ENCODE peak calls at places on chromosomes 11 and 22, in eight cellular contexts. A, S, Q, D, X, H, L and T are unnamed samples.

GRCh38 chr22:36443198-36443770 is 38.2 kb downstream of the TXN2 start:
- DNase-seq in S (no peak), L (no peak), H (no peak), D (no peak), X (no peak), A (no peak), Q (no peak), T (no peak)

GRCh38 chr22:31585161-31585859 is 76.7 kb downstream of the PISD start:
- DNase-seq in A (no peak), S (no peak), Q (peak), L (no peak), X (peak), D (no peak), H (no peak), T (no peak)

GRCh38 chr11:73152861-73153483 is 10.9 kb upstream of the FCHSD2 start:
- DNase-seq in L (no peak), X (no peak), D (peak), A (no peak), H (peak), S (no peak), Q (no peak), T (no peak)

GRCh38 chr11:14894657-14895598 is 2.9 kb upstream of the CYP2R1 start:
- DNase-seq in A (no peak), H (peak), S (peak), L (peak), D (no peak), Q (peak), X (peak), T (peak)

GRCh38 chr22:35552186-35552842 is 11.7 kb downstream of the RASD2 start:
- DNase-seq in H (peak), S (no peak), X (no peak), L (no peak), Q (peak), D (peak), A (peak), T (no peak)

GRCh38 chr11:73452726-73453125 is 76.5 kb downstream of the RELT start:
- DNase-seq in L (no peak), S (no peak), Q (no peak), D (no peak), A (no peak), X (no peak), H (no peak), T (no peak)

GRCh38 chr22:37518509-37519267 is 527 bp downstream of the CARD10 start:
- DNase-seq in X (no peak), D (no peak), Q (peak), H (no peak), L (no peak), S (no peak), A (no peak), T (no peak)

GRCh38 chr22:19509923-19510322 is 14.3 kb downstream of the CLDN5 start:
- DNase-seq in X (no peak), S (no peak), Q (no peak), L (no peak), A (no peak), H (no peak), D (no peak), T (no peak)

GRCh38 chr11:1009371-1009770 is 27.1 kb downstream of the MUC6 start:
- DNase-seq in L (no peak), Q (no peak), D (no peak), H (no peak), A (no peak), S (no peak), X (no peak), T (no peak)

GRCh38 chr11:103842191-103842590 is 194.2 kb upstream of the DDI1 start:
- DNase-seq in A (no peak), Q (peak), X (no peak), D (no peak), S (no peak), H (no peak), L (no peak), T (no peak)

GRCh38 chr11:103844327-103845215 is 191.9 kb upstream of the DDI1 start:
- DNase-seq in Q (no peak), A (no peak), S (no peak), D (peak), H (peak), X (no peak), L (no peak), T (no peak)

GRCh38 chr11:103849366-103849765 is 187.1 kb upstream of the DDI1 start:
- DNase-seq in Q (peak), D (no peak), A (no peak), S (no peak), H (no peak), L (no peak), X (no peak), T (no peak)

GRCh38 chr11:103842795-103843194 is 193.6 kb upstream of the DDI1 start:
- DNase-seq in L (no peak), D (no peak), Q (peak), X (peak), H (no peak), S (no peak), A (no peak), T (no peak)

DNA sequence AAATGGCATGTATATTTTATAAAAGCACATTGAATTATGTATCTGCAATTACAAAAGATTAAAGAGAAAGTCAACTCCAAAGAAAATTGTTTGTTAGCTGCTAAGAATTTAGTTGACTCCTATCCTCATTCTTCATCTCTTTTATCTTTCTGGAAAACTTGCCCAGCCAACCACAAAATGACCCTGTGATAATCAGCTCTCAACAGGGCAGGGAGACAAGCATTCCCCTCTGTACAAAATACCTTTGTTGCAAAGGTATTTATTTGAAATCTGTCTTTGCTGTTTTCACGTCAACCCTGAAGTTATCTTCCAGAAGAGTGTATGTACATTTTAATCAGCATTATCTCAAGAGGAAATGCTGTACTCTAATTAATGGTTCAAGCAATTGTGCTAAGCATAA is 191.1 kb upstream of the DDI1 start:
- DNase-seq in L (no peak), A (no peak), S (no peak), X (no peak), D (no peak), Q (peak), H (no peak), T (no peak)
- TF ChIP-seq CTCF in L (no peak), A (no peak), S (no peak), X (no peak), D (no peak), Q (no peak), H (no peak), T (no peak)

DNA sequence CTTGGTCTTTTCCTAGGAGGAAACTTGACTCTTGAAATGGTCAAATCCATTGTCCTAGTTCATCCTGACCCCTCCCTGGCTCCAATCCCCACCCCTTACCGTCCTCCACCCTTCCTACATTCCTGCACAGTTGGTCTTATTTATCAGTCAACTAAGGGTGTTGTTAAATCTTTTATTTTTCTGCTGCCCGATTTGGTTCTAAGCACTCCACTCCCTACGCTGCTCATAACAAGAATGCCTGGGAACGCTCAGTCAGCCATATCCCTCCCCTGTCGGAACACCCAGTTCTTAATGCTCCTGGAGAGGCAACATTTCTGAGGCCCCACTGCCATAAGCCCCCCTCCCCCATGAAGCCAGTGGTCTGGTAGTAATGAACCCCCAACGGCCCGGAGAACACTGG is 9.7 kb downstream of the EHF start:
- DNase-seq in S (no peak), L (no peak), D (no peak), A (no peak), X (no peak), Q (no peak), H (no peak), T (no peak)
- TF ChIP-seq CTCF in S (no peak), L (no peak), D (no peak), A (no peak), X (no peak), Q (no peak), H (no peak), T (no peak)

GRCh38 chr11:17768547-17768946 is 34.0 kb downstream of the KCNC1 start:
- DNase-seq in A (no peak), L (no peak), D (no peak), Q (no peak), X (no peak), H (no peak), S (no peak), T (no peak)

GRCh38 chr11:17769218-17769617 is 34.6 kb downstream of the KCNC1 start:
- DNase-seq in Q (no peak), S (no peak), H (no peak), L (no peak), D (no peak), X (no peak), A (no peak), T (no peak)

GRCh38 chr11:17771415-17771814 is 36.8 kb downstream of the KCNC1 start:
- DNase-seq in X (no peak), Q (no peak), S (no peak), H (no peak), A (no peak), L (no peak), D (no peak), T (no peak)

GRCh38 chr11:17770917-17771316 is 36.3 kb downstream of the KCNC1 start:
- DNase-seq in H (no peak), D (no peak), A (no peak), L (no peak), X (no peak), Q (peak), S (no peak), T (no peak)

GRCh38 chr11:17770048-17770652 is 35.6 kb downstream of the KCNC1 start:
- DNase-seq in L (peak), S (no peak), X (no peak), D (no peak), A (no peak), Q (no peak), H (peak), T (no peak)
- TF ChIP-seq CTCF in L (no peak), S (no peak), X (no peak), D (peak), A (peak), Q (peak), H (peak), T (no peak)

GRCh38 chr11:91955206-91955605 is 269.4 kb upstream of the FAT3 start:
- DNase-seq in X (no peak), A (no peak), H (no peak), S (no peak), D (no peak), Q (no peak), L (no peak), T (no peak)

GRCh38 chr11:91960770-91961169 is 263.8 kb upstream of the FAT3 start:
- DNase-seq in A (no peak), X (no peak), L (no peak), D (no peak), Q (no peak), H (no peak), S (no peak), T (no peak)

GRCh38 chr11:91956711-91957110 is 267.9 kb upstream of the FAT3 start:
- DNase-seq in X (no peak), Q (no peak), H (no peak), D (no peak), S (no peak), A (no peak), L (no peak), T (no peak)

DNA sequence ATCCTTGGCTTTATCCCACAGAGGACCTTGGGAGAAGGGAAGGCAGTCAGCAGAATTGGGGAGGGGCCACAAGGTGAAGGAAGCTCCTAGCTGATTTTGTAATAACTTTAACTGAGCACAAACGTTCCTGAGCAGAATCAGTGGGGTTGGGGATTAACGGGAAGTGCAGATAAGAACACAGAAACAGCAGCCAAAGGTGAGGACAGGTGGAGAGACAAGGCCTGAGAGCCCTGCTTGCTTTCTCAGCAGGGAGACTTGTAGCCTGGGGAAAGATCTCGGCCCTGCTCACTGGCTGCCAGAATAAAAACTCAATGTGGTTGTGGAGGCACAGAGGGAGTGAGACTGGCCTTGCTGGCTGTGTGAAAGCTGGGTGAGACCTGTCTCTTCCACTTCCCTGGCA is 265.2 kb upstream of the FAT3 start:
- DNase-seq in S (no peak), L (no peak), X (no peak), A (no peak), H (no peak), D (no peak), Q (no peak), T (no peak)
- TF ChIP-seq CTCF in S (no peak), L (no peak), X (no peak), A (no peak), H (no peak), D (no peak), Q (no peak), T (no peak)

GRCh38 chr11:132161538-132161937 is 791.1 kb downstream of the NTM start:
- DNase-seq in S (no peak), A (no peak), Q (no peak), H (no peak), D (no peak), L (no peak), X (no peak), T (no peak)

GRCh38 chr11:132158696-132159095 is 788.3 kb downstream of the NTM start:
- DNase-seq in D (no peak), H (no peak), A (no peak), Q (no peak), S (no peak), L (no peak), X (no peak), T (no peak)

DNA sequence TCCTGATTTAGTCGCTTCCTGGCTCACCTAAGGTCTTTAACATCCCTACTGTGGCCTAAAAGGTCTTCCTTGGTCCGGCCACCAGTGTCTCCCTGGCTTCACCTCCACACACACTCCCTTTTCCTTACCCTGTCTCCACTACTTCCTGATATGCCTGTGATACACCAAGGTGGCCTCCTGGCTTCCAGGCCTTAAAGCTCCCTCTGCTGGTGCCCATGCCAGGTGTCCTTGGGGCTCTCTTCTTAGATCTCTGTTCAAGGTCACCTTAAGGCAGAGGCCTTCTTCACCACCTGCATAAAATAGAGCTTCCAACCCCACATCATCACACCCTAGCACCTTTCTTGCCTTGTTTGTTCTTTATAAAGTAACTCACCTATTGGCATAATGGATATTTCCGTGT is 787.7 kb downstream of the NTM start:
- DNase-seq in D (no peak), L (no peak), X (no peak), S (no peak), A (no peak), H (no peak), Q (peak), T (no peak)
- TF ChIP-seq CTCF in D (peak), L (no peak), X (peak), S (no peak), A (no peak), H (no peak), Q (peak), T (no peak)